ENCODE peak calls at places on chromosomes 12 and 14, in four cellular contexts. D is AG09309, I is M059J, A is GM10248. C is an unnamed sample.

GRCh38 chr12:77053259-77053658 is 12.1 kb downstream of the E2F7 start:
- DNase-seq in A (no peak), D (no peak), I (no peak), C (no peak)

GRCh38 chr12:64332938-64333337 is 57.6 kb downstream of the C12orf56 start:
- DNase-seq in I (no peak), D (no peak), A (no peak), C (no peak)

GRCh38 chr12:122659579-122659978 is 43.6 kb downstream of the HCAR2 start:
- DNase-seq in D (no peak), A (no peak), I (peak; percentile 38), C (no peak)

GRCh38 chr12:39368096-39368495 is 74.8 kb downstream of the KIF21A start:
- DNase-seq in I (peak; percentile 8), A (no peak), D (no peak), C (peak; percentile 21)

GRCh38 chr14:95489163-95489887 is 27.1 kb downstream of the SYNE3 start:
- DNase-seq in I (peak; percentile 3), A (no peak), D (no peak), C (no peak)

GRCh38 chr12:124295431-124296058 is 652 bp downstream of the RFLNA start:
- DNase-seq in A (no peak), D (no peak), I (no peak), C (no peak)

GRCh38 chr12:65740873-65741600 is 83.2 kb upstream of the HMGA2 start:
- DNase-seq in I (no peak), A (peak; percentile 83), D (no peak), C (peak; percentile 88)

GRCh38 chr14:104213301-104214034 is 75.1 kb downstream of the KIF26A start:
- DNase-seq in D (no peak), I (no peak), A (no peak), C (no peak)

GRCh38 chr12:67925551-67925950 is 63.7 kb upstream of the IFNG-AS1 start:
- DNase-seq in A (no peak), I (peak; percentile 69), D (no peak), C (peak; percentile 45)

GRCh38 chr14:95440951-95441350 is 75.5 kb downstream of the SYNE3 start:
- DNase-seq in A (no peak), D (no peak), I (no peak), C (peak; percentile 48)

GRCh38 chr14:54566410-54567223 is at the start of gene SAMD4A:
- DNase-seq in A (peak; percentile 76), I (peak; percentile 85), D (peak; percentile 71), C (peak; percentile 87)

GRCh38 chr14:73741876-73742519 is 27.8 kb upstream of the PNMA1 start:
- DNase-seq in A (no peak), D (no peak), I (no peak), C (peak; percentile 31)

GRCh38 chr12:105476616-105477015 is 146.1 kb downstream of the C12orf75 start:
- DNase-seq in D (no peak), A (no peak), I (peak; percentile 30), C (no peak)

GRCh38 chr12:87444039-87444438 is 585.2 kb downstream of the C12orf50 start:
- DNase-seq in I (peak; percentile 54), D (no peak), A (no peak), C (no peak)

GRCh38 chr12:92762773-92763172 is 60.0 kb downstream of the PLEKHG7 start:
- DNase-seq in I (no peak), D (no peak), A (no peak), C (no peak)

GRCh38 chr12:27280412-27280811 is 36.3 kb downstream of the STK38L start:
- DNase-seq in D (no peak), I (no peak), A (no peak), C (no peak)

GRCh38 chr12:89019439-89020120 is 332.7 kb downstream of the DUSP6 start:
- DNase-seq in I (peak; percentile 84), D (peak; percentile 53), A (peak; percentile 52), C (peak; percentile 87)

GRCh38 chr12:93848453-93849120 is 171.4 kb downstream of the CRADD start:
- DNase-seq in A (no peak), D (no peak), I (no peak), C (no peak)

GRCh38 chr12:49827351-49828099 is 688 bp downstream of the NCKAP5L start:
- DNase-seq in A (peak; percentile 67), I (peak; percentile 87), D (no peak), C (peak; percentile 83)

GRCh38 chr12:58306266-58306995 is 365.1 kb downstream of the ATP23 start:
- DNase-seq in A (no peak), D (no peak), I (peak; percentile 51), C (no peak)

GRCh38 chr14:92626041-92626440 is 112.5 kb downstream of the RIN3 start:
- DNase-seq in D (no peak), I (no peak), A (no peak), C (peak; percentile 44)

GRCh38 chr14:101878222-101879211 is 85.9 kb upstream of the DYNC1H1 start:
- DNase-seq in D (no peak), I (no peak), A (no peak), C (no peak)

GRCh38 chr14:92225731-92226130 is 97.2 kb upstream of the SLC24A4 start:
- DNase-seq in A (no peak), I (no peak), D (no peak), C (no peak)

GRCh38 chr14:52003324-52003723 is 14.0 kb downstream of the RTRAF start:
- DNase-seq in D (no peak), A (no peak), I (no peak), C (no peak)

GRCh38 chr14:23284654-23285529 is 1.0 kb downstream of the HOMEZ start:
- DNase-seq in A (peak; percentile 47), I (no peak), D (no peak), C (peak; percentile 27)

GRCh38 chr12:105167346-105167745 is 59.8 kb downstream of the WASHC4 start:
- DNase-seq in A (no peak), D (peak; percentile 24), I (no peak), C (no peak)

GRCh38 chr14:88301381-88301780 is 21.7 kb downstream of the KCNK10 start:
- DNase-seq in I (no peak), A (no peak), D (no peak), C (no peak)

GRCh38 chr14:32077081-32078029 is at the start of gene ARHGAP5:
- DNase-seq in I (peak; percentile 52), A (peak; percentile 71), D (no peak), C (no peak)

GRCh38 chr12:54357802-54358619 is 6.3 kb downstream of the GPR84 start:
- DNase-seq in D (no peak), A (peak; percentile 70), I (no peak), C (peak; percentile 28)

GRCh38 chr14:48140804-48141203 is 465.4 kb upstream of the MDGA2 start:
- DNase-seq in A (no peak), D (no peak), I (peak; percentile 17), C (no peak)

GRCh38 chr12:94272280-94272679 is 123.9 kb downstream of the PLXNC1 start:
- DNase-seq in A (no peak), D (no peak), I (no peak), C (no peak)

C was measured in EL.